ENCODE peak calls at places on chromosome 16, in seven cellular contexts. Q, L, A, V, M, S and U are unnamed samples.

GRCh38 chr16:27430923-27431484 is 29.0 kb downstream of the IL21R start:
- DNase-seq in Q (peak), L (no peak), A (no peak), V (peak), M (no peak), S (no peak), U (peak)

GRCh38 chr16:17173134-17173729 is 297.5 kb downstream of the XYLT1 start:
- DNase-seq in Q (no peak), L (peak), A (no peak), V (no peak), M (peak), S (no peak), U (no peak)

GRCh38 chr16:49350265-49351103 is 23.1 kb upstream of the C16orf78 start:
- DNase-seq in Q (peak), L (peak), A (no peak), V (peak), M (peak), S (peak), U (no peak)

GRCh38 chr16:17831330-17831729 is 360.6 kb upstream of the XYLT1 start:
- DNase-seq in Q (no peak), L (no peak), A (no peak), V (no peak), M (no peak), S (no peak), U (no peak)

GRCh38 chr16:10949424-10949970 is 5.1 kb downstream of the CLEC16A start:
- DNase-seq in Q (no peak), L (no peak), A (no peak), V (no peak), M (peak), S (no peak), U (peak)

GRCh38 chr16:188674-189073 is 8.4 kb downstream of the HBQ1 start:
- DNase-seq in Q (no peak), L (no peak), A (no peak), V (no peak), M (peak), S (no peak), U (no peak)

GRCh38 chr16:68079616-68080344 is 5.4 kb upstream of the NFATC3 start:
- DNase-seq in Q (peak), L (peak), A (no peak), V (no peak), M (peak), S (no peak), U (peak)

GRCh38 chr16:1379863-1380174 is 28.1 kb downstream of the GNPTG start:
- DNase-seq in Q (no peak), L (no peak), A (no peak), V (no peak), M (no peak), S (no peak), U (no peak)

GRCh38 chr16:11673091-11674000 is 5.1 kb downstream of the SNN start:
- DNase-seq in Q (no peak), L (peak), A (no peak), V (no peak), M (no peak), S (no peak), U (no peak)

GRCh38 chr16:85461814-85462404 is 151.2 kb upstream of the GSE1 start:
- DNase-seq in Q (no peak), L (no peak), A (no peak), V (peak), M (no peak), S (no peak), U (peak)

GRCh38 chr16:23027386-23027785 is 121.9 kb downstream of the USP31 start:
- DNase-seq in Q (peak), L (no peak), A (no peak), V (no peak), M (no peak), S (no peak), U (no peak)

GRCh38 chr16:81738831-81739496 is 40.1 kb upstream of the PLCG2 start:
- DNase-seq in Q (peak), L (peak), A (no peak), V (no peak), M (peak), S (no peak), U (no peak)

GRCh38 chr16:89170346-89171215 is 967 bp upstream of the CDH15 start:
- DNase-seq in Q (no peak), L (no peak), A (no peak), V (no peak), M (peak), S (no peak), U (peak)

GRCh38 chr16:85553436-85554113 is 59.5 kb upstream of the GSE1 start:
- DNase-seq in Q (no peak), L (peak), A (no peak), V (peak), M (peak), S (no peak), U (no peak)

GRCh38 chr16:58582971-58583765 is 46.5 kb downstream of the CNOT1 start:
- DNase-seq in Q (no peak), L (no peak), A (no peak), V (no peak), M (no peak), S (no peak), U (no peak)

GRCh38 chr16:47938272-47938671 is 217.5 kb downstream of the ABCC12 start:
- DNase-seq in Q (no peak), L (no peak), A (no peak), V (no peak), M (no peak), S (no peak), U (no peak)

GRCh38 chr16:19912445-19913305 is 28.0 kb upstream of the GPRC5B start:
- DNase-seq in Q (no peak), L (no peak), A (no peak), V (no peak), M (no peak), S (no peak), U (no peak)

GRCh38 chr16:17258848-17259713 is 211.7 kb downstream of the XYLT1 start:
- DNase-seq in Q (no peak), L (no peak), A (no peak), V (no peak), M (peak), S (no peak), U (no peak)

GRCh38 chr16:85072947-85073346 is 39.3 kb downstream of the CIBAR2 start:
- DNase-seq in Q (no peak), L (no peak), A (no peak), V (no peak), M (no peak), S (no peak), U (no peak)

GRCh38 chr16:7137560-7138330 is 194.9 kb upstream of the RBFOX1 start:
- DNase-seq in Q (no peak), L (no peak), A (no peak), V (no peak), M (no peak), S (no peak), U (no peak)

GRCh38 chr16:50265260-50265659 is 1.1 kb upstream of the ADCY7 start:
- DNase-seq in Q (peak), L (no peak), A (no peak), V (no peak), M (peak), S (no peak), U (no peak)